ENCODE peak calls at places on chromosome 3, in ten cellular contexts. G is HTR-8/SVneo, H is foreskin fibroblast, C is activated T-cell treated with anti-CD3 and anti-CD28 coated beads for 1 hour, D is GM12892, P is AG04450, N is brain microvascular endothelial cell, L is HL-60, R is prostate gland, E is heart left ventricle. W is an unnamed sample.

GRCh38 chr3:21795863-21796392 is 44.9 kb upstream of the ZNF385D start:
- DNase-seq in L (no peak), E (no peak), H (no peak), G (no peak), D (no peak), R (no peak), C (no peak), N (no peak), P (no peak), W (no peak)

GRCh38 chr3:117750674-117751073 is 1041.1 kb downstream of the TUSC7 start:
- DNase-seq in E (no peak), D (no peak), R (no peak), P (no peak), C (no peak), L (no peak), N (no peak), G (no peak), H (no peak), W (no peak)

GRCh38 chr3:79019137-79019923 is 748.5 kb downstream of the ROBO1 start:
- DNase-seq in L (no peak), R (peak), C (no peak), G (peak), P (peak), H (peak), N (peak), E (peak), D (no peak), W (no peak)

GRCh38 chr3:188217681-188218080 is 63.7 kb downstream of the LPP start:
- DNase-seq in C (no peak), N (no peak), L (no peak), D (no peak), R (no peak), H (no peak), G (no peak), E (no peak), P (no peak), W (no peak)

GRCh38 chr3:184230603-184231528 is 1.5 kb downstream of the VWA5B2 start:
- DNase-seq in G (no peak), D (no peak), N (no peak), H (no peak), P (no peak), L (no peak), R (peak), C (no peak), E (no peak), W (no peak)

GRCh38 chr3:52310861-52311566 is 5.1 kb upstream of the DNAH1 start:
- DNase-seq in R (no peak), P (no peak), N (peak), E (no peak), H (no peak), L (no peak), G (no peak), D (peak), C (no peak), W (peak)

GRCh38 chr3:4716731-4717362 is 223.7 kb downstream of the ITPR1 start:
- DNase-seq in H (peak), L (no peak), C (no peak), P (no peak), D (no peak), R (no peak), N (peak), E (no peak), G (no peak), W (no peak)

GRCh38 chr3:74787008-74787407 is 172.5 kb upstream of the CNTN3 start:
- DNase-seq in C (no peak), D (no peak), H (no peak), P (no peak), G (no peak), N (no peak), E (no peak), R (no peak), L (no peak), W (no peak)

GRCh38 chr3:107938128-107938527 is 152.7 kb downstream of the CD47 start:
- DNase-seq in R (peak), P (no peak), H (no peak), D (no peak), L (no peak), N (no peak), C (no peak), E (no peak), G (no peak), W (no peak)

GRCh38 chr3:34056181-34056910 is 257.9 kb downstream of the PDCD6IP start:
- DNase-seq in N (no peak), D (no peak), L (no peak), E (no peak), P (no peak), C (no peak), G (no peak), H (no peak), R (no peak), W (no peak)

GRCh38 chr3:58998476-58999117 is 51.2 kb downstream of the CFAP20DC start:
- DNase-seq in G (peak), C (no peak), P (peak), E (no peak), N (peak), D (no peak), L (no peak), H (peak), R (no peak), W (no peak)

GRCh38 chr3:134325722-134326121 is 48.5 kb downstream of the AMOTL2 start:
- DNase-seq in G (no peak), N (no peak), L (no peak), P (no peak), R (no peak), D (no peak), E (no peak), H (no peak), C (no peak), W (no peak)

GRCh38 chr3:27712136-27713065 is 9.7 kb downstream of the EOMES start:
- DNase-seq in E (peak), C (peak), P (peak), D (no peak), H (peak), L (peak), N (peak), G (peak), R (peak), W (peak)

GRCh38 chr3:115588201-115588600 is 35.1 kb upstream of the GAP43 start:
- DNase-seq in G (no peak), H (no peak), C (no peak), N (no peak), E (no peak), R (no peak), P (no peak), L (no peak), D (no peak), W (no peak)

GRCh38 chr3:32451049-32451659 is 51.5 kb downstream of the CMTM6 start:
- DNase-seq in G (no peak), P (no peak), D (no peak), E (no peak), L (no peak), H (no peak), C (no peak), R (no peak), N (no peak), W (no peak)

GRCh38 chr3:174541708-174542107 is 317.4 kb upstream of the NAALADL2 start:
- DNase-seq in H (no peak), G (no peak), N (peak), R (no peak), E (no peak), D (no peak), C (no peak), L (no peak), P (no peak), W (no peak)

GRCh38 chr3:189457201-189457607 is 174.0 kb upstream of the TP63 start:
- DNase-seq in G (no peak), D (no peak), N (peak), R (no peak), L (no peak), C (no peak), P (no peak), H (no peak), E (no peak), W (no peak)

GRCh38 chr3:35617370-35617769 is 22.0 kb upstream of the ARPP21 start:
- DNase-seq in P (no peak), D (no peak), N (no peak), R (no peak), E (no peak), L (no peak), C (no peak), G (no peak), H (no peak), W (no peak)

GRCh38 chr3:159667261-159667660 is 321.4 kb upstream of the IL12A start:
- DNase-seq in N (no peak), L (no peak), C (no peak), H (no peak), G (no peak), P (no peak), E (no peak), D (no peak), R (no peak), W (no peak)